ENCODE peak calls at places on chromosome 21, in four cellular contexts. One of them, this sample, is unnamed.

GRCh38 chr21:17763286-17764037 is 55.7 kb downstream of the C21orf91 start:
- DNase-seq in IMR-90: no peak
- DNase-seq in right atrium auricular region: no peak
- DNase-seq in GM23248: no peak
- DNase-seq in this sample: peak; percentile 26

GRCh38 chr21:42252267-42252666 is 33.3 kb downstream of the ABCG1 start:
- DNase-seq in IMR-90: no peak
- DNase-seq in right atrium auricular region: no peak
- DNase-seq in GM23248: no peak
- DNase-seq in this sample: no peak

GRCh38 chr21:26776320-26777021 is 68.7 kb downstream of the ADAMTS1 start:
- DNase-seq in IMR-90: peak; percentile 68
- DNase-seq in right atrium auricular region: no peak
- DNase-seq in GM23248: peak; percentile 73
- DNase-seq in this sample: no peak

GRCh38 chr21:42158846-42159245 is 60.1 kb upstream of the ABCG1 start:
- DNase-seq in IMR-90: no peak
- DNase-seq in right atrium auricular region: no peak
- DNase-seq in GM23248: no peak
- DNase-seq in this sample: no peak

GRCh38 chr21:15282666-15283065 is 217.9 kb upstream of the NRIP1 start:
- DNase-seq in IMR-90: no peak
- DNase-seq in right atrium auricular region: no peak
- DNase-seq in GM23248: no peak
- DNase-seq in this sample: no peak

GRCh38 chr21:42525228-42525604 is 11.6 kb downstream of the SLC37A1 start:
- DNase-seq in IMR-90: peak; percentile 15
- DNase-seq in right atrium auricular region: no peak
- DNase-seq in GM23248: peak; percentile 16
- DNase-seq in this sample: no peak

GRCh38 chr21:17576080-17576835 is 36.4 kb downstream of the BTG3 start:
- DNase-seq in IMR-90: no peak
- DNase-seq in right atrium auricular region: no peak
- DNase-seq in GM23248: no peak
- DNase-seq in this sample: no peak

GRCh38 chr21:40846566-40847411 is at the start of gene DSCAM:
- DNase-seq in IMR-90: no peak
- DNase-seq in right atrium auricular region: no peak
- DNase-seq in GM23248: no peak
- DNase-seq in this sample: no peak

GRCh38 chr21:35995522-35996088 is 64.7 kb downstream of the SETD4 start:
- DNase-seq in IMR-90: no peak
- DNase-seq in right atrium auricular region: no peak
- DNase-seq in GM23248: no peak
- DNase-seq in this sample: no peak

GRCh38 chr21:25871566-25871965 is 136.8 kb downstream of the GABPA start:
- DNase-seq in IMR-90: no peak
- DNase-seq in right atrium auricular region: no peak
- DNase-seq in GM23248: no peak
- DNase-seq in this sample: no peak

GRCh38 chr21:46439906-46440305 is 18.8 kb upstream of the DIP2A start:
- DNase-seq in IMR-90: no peak
- DNase-seq in right atrium auricular region: no peak
- DNase-seq in GM23248: no peak
- DNase-seq in this sample: no peak
- H3K36me3 ChIP-seq in IMR-90: peaks cover 65% of the 10 kb centered on the region
- H3K36me3 ChIP-seq in right atrium auricular region: peaks cover 76% of the 10 kb centered on the region
- H3K36me3 ChIP-seq in GM23248: peaks cover 23% of the 10 kb centered on the region
- H3K36me3 ChIP-seq in this sample: peaks cover 4% of the 10 kb centered on the region

GRCh38 chr21:45482899-45483821 is 59.1 kb downstream of the SLC19A1 start:
- DNase-seq in IMR-90: no peak
- DNase-seq in right atrium auricular region: no peak
- DNase-seq in GM23248: no peak
- DNase-seq in this sample: no peak
- H3K36me3 ChIP-seq in IMR-90: peaks cover 72% of the 10 kb centered on the region
- H3K36me3 ChIP-seq in right atrium auricular region: peaks cover 44% of the 10 kb centered on the region
- H3K36me3 ChIP-seq in GM23248: no peaks in the 10 kb centered on the region
- H3K36me3 ChIP-seq in this sample: no peaks in the 10 kb centered on the region

GRCh38 chr21:37157938-37158337 is 84.9 kb downstream of the TTC3 start:
- DNase-seq in IMR-90: no peak
- DNase-seq in right atrium auricular region: no peak
- DNase-seq in GM23248: no peak
- DNase-seq in this sample: no peak
- H3K36me3 ChIP-seq in IMR-90: peaks cover 38% of the 10 kb centered on the region
- H3K36me3 ChIP-seq in right atrium auricular region: peaks cover 46% of the 10 kb centered on the region
- H3K36me3 ChIP-seq in GM23248: peaks cover 74% of the 10 kb centered on the region
- H3K36me3 ChIP-seq in this sample: no peaks in the 10 kb centered on the region

GRCh38 chr21:37193676-37194075 is 73.5 kb downstream of the VPS26C start:
- DNase-seq in IMR-90: no peak
- DNase-seq in right atrium auricular region: no peak
- DNase-seq in GM23248: no peak
- DNase-seq in this sample: no peak

GRCh38 chr21:37186983-37187382 is 80.2 kb downstream of the VPS26C start:
- DNase-seq in IMR-90: no peak
- DNase-seq in right atrium auricular region: no peak
- DNase-seq in GM23248: no peak
- DNase-seq in this sample: no peak

GRCh38 chr21:37193006-37193405 is 74.1 kb downstream of the VPS26C start:
- DNase-seq in IMR-90: no peak
- DNase-seq in right atrium auricular region: no peak
- DNase-seq in GM23248: no peak
- DNase-seq in this sample: no peak

GRCh38 chr21:37184784-37185593 is 82.1 kb downstream of the VPS26C start:
- DNase-seq in IMR-90: no peak
- DNase-seq in right atrium auricular region: no peak
- DNase-seq in GM23248: no peak
- DNase-seq in this sample: no peak

DNA sequence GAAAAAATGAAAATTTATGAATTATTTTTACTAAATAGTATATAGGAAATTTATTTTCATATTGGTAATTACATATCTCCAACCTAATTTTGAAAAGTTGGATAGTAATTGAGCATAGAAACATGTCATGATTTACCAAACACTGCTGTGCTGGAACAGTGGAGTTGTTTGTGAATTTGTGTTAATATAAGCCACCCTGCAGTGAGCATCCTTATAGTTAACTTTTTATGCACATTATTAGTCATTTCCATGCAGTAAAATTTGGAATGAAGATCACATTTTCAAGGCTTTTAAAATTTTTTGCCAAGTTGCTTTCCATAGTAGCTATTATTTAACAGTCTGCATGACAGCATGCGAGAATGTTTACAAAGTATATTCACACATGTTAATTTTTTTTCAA is 78.3 kb downstream of the VPS26C start:
- DNase-seq in IMR-90: no peak
- DNase-seq in right atrium auricular region: no peak
- DNase-seq in GM23248: no peak
- DNase-seq in this sample: no peak
- H3K36me3 ChIP-seq in IMR-90: peaks cover 46% of the 10 kb centered on the region
- H3K36me3 ChIP-seq in right atrium auricular region: peaks cover 47% of the 10 kb centered on the region
- H3K36me3 ChIP-seq in GM23248: peaks cover 56% of the 10 kb centered on the region
- H3K36me3 ChIP-seq in this sample: no peaks in the 10 kb centered on the region

GRCh38 chr21:32356874-32357395 is 35.9 kb downstream of the URB1 start:
- DNase-seq in IMR-90: no peak
- DNase-seq in right atrium auricular region: no peak
- DNase-seq in GM23248: no peak
- DNase-seq in this sample: no peak
- H3K36me3 ChIP-seq in IMR-90: peaks cover 73% of the 10 kb centered on the region
- H3K36me3 ChIP-seq in right atrium auricular region: peaks cover 92% of the 10 kb centered on the region
- H3K36me3 ChIP-seq in GM23248: peaks cover 63% of the 10 kb centered on the region
- H3K36me3 ChIP-seq in this sample: peaks cover 19% of the 10 kb centered on the region

GRCh38 chr21:19992540-19992939 is 1005.7 kb upstream of the NCAM2 start:
- DNase-seq in IMR-90: no peak
- DNase-seq in right atrium auricular region: no peak
- DNase-seq in GM23248: no peak
- DNase-seq in this sample: no peak
- H3K36me3 ChIP-seq in IMR-90: no peaks in the 10 kb centered on the region
- H3K36me3 ChIP-seq in right atrium auricular region: no peaks in the 10 kb centered on the region
- H3K36me3 ChIP-seq in GM23248: no peaks in the 10 kb centered on the region
- H3K36me3 ChIP-seq in this sample: no peaks in the 10 kb centered on the region